ENCODE peak calls at places on chromosomes 5 and 9, in five cellular contexts. E, H, C, Z and Q are unnamed samples.

GRCh38 chr9:6243746-6244145 is 28.1 kb downstream of the IL33 start:
- DNase-seq in E (peak; percentile 81), C (no peak), H (no peak), Z (peak; percentile 36), Q (no peak)

GRCh38 chr9:130118841-130119520 is 53.2 kb upstream of the NCS1 start:
- DNase-seq in H (no peak), E (peak; percentile 96), Z (no peak), C (no peak), Q (peak; percentile 39)

GRCh38 chr5:143156556-143156955 is 246.9 kb downstream of the NR3C1 start:
- DNase-seq in E (no peak), H (no peak), C (no peak), Z (no peak), Q (peak; percentile 51)

GRCh38 chr9:124665391-124666058 is 105.6 kb downstream of the NR6A1 start:
- DNase-seq in Z (peak; percentile 63), C (no peak), H (no peak), E (peak; percentile 49), Q (peak; percentile 66)

GRCh38 chr9:107242073-107243063 is 40.7 kb upstream of the RAD23B start:
- DNase-seq in C (no peak), E (no peak), H (no peak), Z (no peak), Q (peak; percentile 65)

GRCh38 chr5:134227259-134227658 is 1.4 kb upstream of the PPP2CA start:
- DNase-seq in E (peak; percentile 24), H (no peak), Z (no peak), C (no peak), Q (peak; percentile 40)

GRCh38 chr5:7576023-7576715 is 180.2 kb downstream of the ADCY2 start:
- DNase-seq in C (no peak), E (no peak), H (no peak), Z (no peak), Q (no peak)

GRCh38 chr9:77375956-77376532 is 198.7 kb downstream of the VPS13A start:
- DNase-seq in H (no peak), E (peak; percentile 50), C (no peak), Z (no peak), Q (peak; percentile 30)

GRCh38 chr5:150848271-150848670 is 1.9 kb downstream of the IRGM start:
- DNase-seq in H (no peak), Z (no peak), C (no peak), E (no peak), Q (no peak)

GRCh38 chr5:173726848-173727557 is 110.6 kb upstream of the BOD1 start:
- DNase-seq in E (no peak), Z (no peak), H (no peak), C (no peak), Q (peak; percentile 14)

GRCh38 chr5:73298251-73299016 is 125.4 kb downstream of the TMEM174 start:
- DNase-seq in H (no peak), E (no peak), Z (no peak), C (no peak), Q (no peak)

GRCh38 chr5:69152731-69153130 is 14.2 kb upstream of the CCNB1 start:
- DNase-seq in C (no peak), H (no peak), Z (no peak), E (no peak), Q (no peak)

GRCh38 chr9:78115073-78115472 is 83.5 kb upstream of the GNAQ start:
- DNase-seq in H (no peak), E (peak; percentile 66), Z (no peak), C (no peak), Q (no peak)

GRCh38 chr5:40976836-40977235 is 67.5 kb downstream of the C7 start:
- DNase-seq in E (no peak), C (no peak), H (no peak), Z (no peak), Q (no peak)

GRCh38 chr9:2570615-2571479 is 50.7 kb upstream of the VLDLR start:
- DNase-seq in H (peak; percentile 8), C (peak; percentile 81), Z (no peak), E (no peak), Q (peak; percentile 48)

GRCh38 chr5:151195622-151196021 is 28.3 kb downstream of the CCDC69 start:
- DNase-seq in E (no peak), Z (no peak), C (no peak), H (no peak), Q (peak; percentile 86)

GRCh38 chr9:90455316-90455715 is 187.3 kb downstream of the DIRAS2 start:
- DNase-seq in Z (no peak), E (no peak), C (no peak), H (no peak), Q (no peak)

GRCh38 chr9:4680178-4680535 is 788 bp downstream of the CDC37L1 start:
- DNase-seq in C (no peak), H (no peak), E (no peak), Z (peak; percentile 31), Q (no peak)

GRCh38 chr5:98468188-98468869 is 305.1 kb upstream of the RGMB start:
- DNase-seq in Z (no peak), C (no peak), H (no peak), E (no peak), Q (peak; percentile 90)

GRCh38 chr9:124452841-124453585 is 2.8 kb downstream of the ADGRD2 start:
- DNase-seq in C (no peak), Z (peak; percentile 79), H (peak; percentile 61), E (no peak), Q (no peak)

GRCh38 chr5:142869883-142870282 is 99.7 kb downstream of the ARHGAP26 start:
- DNase-seq in H (no peak), E (peak; percentile 78), Z (peak; percentile 36), C (no peak), Q (peak; percentile 47)

GRCh38 chr5:35284364-35284763 is 54.1 kb upstream of the PRLR start:
- DNase-seq in Z (no peak), E (no peak), C (no peak), H (no peak), Q (no peak)

GRCh38 chr5:149271195-149271716 is 403 bp upstream of the AFAP1L1 start:
- DNase-seq in C (peak; percentile 37), Z (no peak), E (peak; percentile 11), H (peak; percentile 19), Q (no peak)

GRCh38 chr5:154603978-154604679 is 126.1 kb upstream of the HAND1 start:
- DNase-seq in E (no peak), H (no peak), C (no peak), Z (peak; percentile 88), Q (peak; percentile 28)

GRCh38 chr9:116360974-116361373 is 207.4 kb downstream of the PAPPA start:
- DNase-seq in E (no peak), H (no peak), Z (no peak), C (no peak), Q (no peak)

GRCh38 chr9:116362493-116362892 is 208.9 kb downstream of the PAPPA start:
- DNase-seq in C (no peak), E (no peak), Z (no peak), H (no peak), Q (no peak)

GRCh38 chr9:116368680-116369079 is 215.1 kb downstream of the PAPPA start:
- DNase-seq in C (no peak), E (no peak), H (no peak), Z (no peak), Q (no peak)

GRCh38 chr9:116361558-116361957 is 208.0 kb downstream of the PAPPA start:
- DNase-seq in H (no peak), C (no peak), Z (no peak), E (no peak), Q (no peak)

GRCh38 chr9:116365056-116365471 is 211.5 kb downstream of the PAPPA start:
- DNase-seq in H (no peak), C (peak; percentile 34), Z (peak; percentile 94), E (peak; percentile 83), Q (peak; percentile 59)
- TF ChIP-seq CTCF in H (no peak), C (peak; percentile 28), Z (peak; percentile 10), E (peak; percentile 28), Q (peak; percentile 23)

DNA sequence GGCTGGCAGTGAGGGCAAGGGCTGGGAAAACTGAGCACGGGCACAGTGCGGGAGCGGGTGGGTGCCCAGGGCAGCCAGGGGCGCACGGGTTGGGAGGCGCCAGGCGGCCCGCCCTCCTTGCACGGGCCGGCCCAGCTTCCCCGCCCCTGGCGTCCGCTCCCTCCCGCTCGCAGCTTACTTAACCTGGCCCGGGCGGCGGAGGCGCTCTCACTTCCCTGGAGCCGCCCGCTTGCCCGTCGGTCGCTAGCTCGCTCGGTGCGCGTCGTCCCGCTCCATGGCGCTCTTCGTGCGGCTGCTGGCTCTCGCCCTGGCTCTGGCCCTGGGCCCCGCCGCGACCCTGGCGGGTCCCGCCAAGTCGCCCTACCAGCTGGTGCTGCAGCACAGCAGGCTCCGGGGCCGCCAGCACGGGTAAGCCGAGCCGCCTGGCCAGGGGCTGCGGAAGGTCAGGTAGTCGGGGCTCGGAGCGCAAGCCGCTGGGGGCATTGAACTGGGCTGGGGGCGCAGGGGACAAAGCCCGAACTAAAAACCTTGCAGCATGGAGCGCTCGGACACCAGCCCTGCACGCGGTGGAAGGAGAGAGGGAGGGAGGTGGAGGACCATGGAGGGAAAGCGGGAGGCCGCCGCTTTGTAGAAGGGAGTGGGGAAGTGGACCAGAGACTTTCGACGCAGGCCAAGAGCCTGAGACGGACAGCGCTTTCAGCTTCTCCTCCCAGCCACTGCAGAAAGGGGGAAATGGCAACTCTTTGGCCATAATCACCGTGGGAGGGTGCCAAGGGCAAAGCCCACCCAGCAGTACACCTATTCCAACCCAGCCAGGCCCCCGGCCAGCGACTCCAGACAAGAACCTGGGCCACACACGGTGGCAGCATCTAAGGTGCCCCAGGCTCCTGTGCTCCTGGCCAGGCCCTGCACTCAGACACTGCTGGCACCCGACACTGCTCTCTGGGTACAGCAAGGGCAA is at the start of gene TGFBI:
- DNase-seq in H (peak; percentile 83), Z (peak; percentile 95), E (peak; percentile 63), C (peak; percentile 76), Q (peak; percentile 74)
- H3K4me3 ChIP-seq in H (peak within 1 kb of the TSS; percentile 97), Z (peak within 1 kb of the TSS; percentile 80), E (peak within 1 kb of the TSS; percentile 44), C (peak within 1 kb of the TSS; percentile 64), Q (peak within 1 kb of the TSS; percentile 81)

GRCh38 chr9:109653470-109653869 is 126.5 kb upstream of the PALM2AKAP2 start:
- DNase-seq in E (no peak), C (no peak), Z (no peak), H (no peak), Q (no peak)

GRCh38 chr9:109652112-109652511 is 127.9 kb upstream of the PALM2AKAP2 start:
- DNase-seq in H (no peak), C (no peak), Z (no peak), E (no peak), Q (no peak)

DNA sequence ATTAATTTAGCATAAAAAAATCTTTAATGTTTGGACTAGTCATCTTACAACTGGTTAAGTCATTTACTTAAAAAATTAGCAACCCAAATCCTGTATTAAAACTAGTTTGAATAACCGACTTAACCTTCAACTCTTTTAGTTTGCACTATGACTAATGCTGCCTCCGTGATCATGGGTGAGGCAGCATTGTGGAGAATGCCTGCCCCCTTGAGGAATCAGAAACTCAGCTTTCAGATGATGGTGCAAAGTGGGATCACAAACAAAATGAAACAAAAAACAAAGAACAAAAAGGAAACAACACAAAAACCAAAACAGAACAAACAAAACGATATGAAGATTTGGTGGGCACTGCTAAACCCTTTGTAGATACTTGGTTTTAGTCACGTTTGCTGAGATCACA is 127.0 kb upstream of the PALM2AKAP2 start:
- DNase-seq in H (peak; percentile 30), E (peak; percentile 29), C (no peak), Z (peak; percentile 84), Q (peak; percentile 17)
- TF ChIP-seq CTCF in H (peak; percentile 58), E (peak; percentile 62), C (peak; percentile 33), Z (peak; percentile 71), Q (peak; percentile 57)

GRCh38 chr5:77628840-77629552 is 9.5 kb downstream of the OTP start:
- DNase-seq in E (no peak), Z (peak; percentile 66), C (no peak), H (no peak), Q (no peak)
- H3K4me3 ChIP-seq in E (no peak overlapping the region), Z (no peak overlapping the region), C (no peak overlapping the region), H (no peak overlapping the region), Q (no peak overlapping the region)